ENCODE peak calls at places on chromosome 10, in nine cellular contexts. N is transverse colon, S is iris pigment epithelial cell, P is thoracic aorta, V is NB4, Z is H4, R is type B pancreatic cell, O is mucosa of gallbladder, B is ACHN. H is an unnamed sample.

GRCh38 chr10:96743988-96744585 is 23.8 kb upstream of the PIK3AP1 start:
- DNase-seq in N (no peak), S (peak), P (no peak), V (peak), Z (no peak), R (no peak), O (no peak), B (peak), H (no peak)

GRCh38 chr10:35212856-35213255 is 86.2 kb downstream of the CREM start:
- DNase-seq in N (peak), S (no peak), P (no peak), V (no peak), Z (no peak), R (no peak), O (peak), B (no peak), H (peak)

GRCh38 chr10:119803264-119803663 is 69.4 kb downstream of the MCMBP start:
- DNase-seq in N (no peak), S (peak), P (no peak), V (no peak), Z (peak), R (no peak), O (no peak), B (no peak), H (no peak)

GRCh38 chr10:119289227-119289925 is 82.0 kb downstream of the GRK5 start:
- DNase-seq in N (no peak), S (no peak), P (no peak), V (no peak), Z (no peak), R (no peak), O (no peak), B (no peak), H (no peak)

GRCh38 chr10:7953447-7953846 is 101.0 kb upstream of the GATA3 start:
- DNase-seq in N (no peak), S (no peak), P (no peak), V (no peak), Z (no peak), R (no peak), O (no peak), B (no peak), H (no peak)

GRCh38 chr10:34612446-34612845 is 202.7 kb downstream of the PARD3 start:
- DNase-seq in N (no peak), S (peak), P (no peak), V (no peak), Z (no peak), R (no peak), O (no peak), B (no peak), H (no peak)

GRCh38 chr10:111944331-111944730 is 239.2 kb downstream of the GPAM start:
- DNase-seq in N (no peak), S (no peak), P (no peak), V (no peak), Z (no peak), R (no peak), O (no peak), B (no peak), H (no peak)

GRCh38 chr10:86419101-86419500 is 52.5 kb upstream of the GRID1 start:
- DNase-seq in N (no peak), S (no peak), P (no peak), V (no peak), Z (no peak), R (no peak), O (no peak), B (no peak), H (no peak)

GRCh38 chr10:101080933-101081546 is 19.3 kb downstream of the KAZALD1 start:
- DNase-seq in N (no peak), S (peak), P (no peak), V (no peak), Z (no peak), R (no peak), O (no peak), B (peak), H (no peak)

GRCh38 chr10:131744356-131744755 is 156.5 kb upstream of the PPP2R2D start:
- DNase-seq in N (no peak), S (no peak), P (no peak), V (no peak), Z (no peak), R (no peak), O (no peak), B (no peak), H (no peak)

GRCh38 chr10:76032442-76033039 is 601.1 kb downstream of the LRMDA start:
- DNase-seq in N (no peak), S (no peak), P (no peak), V (no peak), Z (no peak), R (no peak), O (no peak), B (no peak), H (no peak)

GRCh38 chr10:129958686-129959543 is 5.2 kb downstream of the EBF3 start:
- DNase-seq in N (no peak), S (no peak), P (no peak), V (no peak), Z (no peak), R (no peak), O (no peak), B (no peak), H (no peak)

GRCh38 chr10:29285624-29286051 is 3.2 kb upstream of the LYZL1 start:
- DNase-seq in N (no peak), S (no peak), P (no peak), V (no peak), Z (no peak), R (no peak), O (no peak), B (no peak), H (no peak)

GRCh38 chr10:110789604-110790428 is 81.9 kb upstream of the PDCD4 start:
- DNase-seq in N (no peak), S (no peak), P (no peak), V (no peak), Z (no peak), R (no peak), O (no peak), B (no peak), H (no peak)

GRCh38 chr10:75401569-75402485 is at the start of gene ZNF503:
- DNase-seq in N (peak), S (peak), P (peak), V (peak), Z (peak), R (peak), O (peak), B (peak), H (peak)

GRCh38 chr10:93603023-93603422 is 2.0 kb upstream of the RBP4 start:
- DNase-seq in N (no peak), S (no peak), P (no peak), V (no peak), Z (no peak), R (no peak), O (no peak), B (no peak), H (no peak)

GRCh38 chr10:122492955-122493597 is 31.7 kb downstream of the HTRA1 start:
- DNase-seq in N (no peak), S (no peak), P (no peak), V (no peak), Z (no peak), R (no peak), O (peak), B (no peak), H (no peak)

GRCh38 chr10:110762849-110763211 is 108.9 kb upstream of the PDCD4 start:
- DNase-seq in N (no peak), S (no peak), P (no peak), V (no peak), Z (no peak), R (no peak), O (no peak), B (no peak), H (no peak)

GRCh38 chr10:79562135-79562756 is 2.0 kb upstream of the SFTPA2 start:
- DNase-seq in N (peak), S (peak), P (no peak), V (peak), Z (peak), R (no peak), O (peak), B (peak), H (peak)

H was measured in adrenal gland.